ENCODE peak calls at places on chromosomes 16 and 17, in six cellular contexts. One of them, this sample, is unnamed.

GRCh38 chr16:2499890-2500633 is 13.7 kb upstream of the ATP6V0C start:
- DNase-seq in left ventricle myocardium inferior: no peak
- DNase-seq in thoracic aorta: no peak
- DNase-seq in lung: no peak
- DNase-seq in heart left ventricle: no peak
- DNase-seq in body of pancreas: no peak
- DNase-seq in this sample: no peak

GRCh38 chr16:13742929-13743328 is 177.0 kb upstream of the ERCC4 start:
- DNase-seq in left ventricle myocardium inferior: no peak
- DNase-seq in thoracic aorta: no peak
- DNase-seq in lung: no peak
- DNase-seq in heart left ventricle: no peak
- DNase-seq in body of pancreas: no peak
- DNase-seq in this sample: no peak

GRCh38 chr16:11117576-11118211 is 138.3 kb downstream of the SOCS1 start:
- DNase-seq in left ventricle myocardium inferior: no peak
- DNase-seq in thoracic aorta: no peak
- DNase-seq in lung: no peak
- DNase-seq in heart left ventricle: no peak
- DNase-seq in body of pancreas: no peak
- DNase-seq in this sample: no peak

GRCh38 chr17:78472035-78472905 is 93.8 kb downstream of the PGS1 start:
- DNase-seq in left ventricle myocardium inferior: no peak
- DNase-seq in thoracic aorta: no peak
- DNase-seq in lung: no peak
- DNase-seq in heart left ventricle: no peak
- DNase-seq in body of pancreas: no peak
- DNase-seq in this sample: no peak

GRCh38 chr17:82520041-82520910 is 744 bp downstream of the FOXK2 start:
- DNase-seq in left ventricle myocardium inferior: peak
- DNase-seq in thoracic aorta: no peak
- DNase-seq in lung: no peak
- DNase-seq in heart left ventricle: peak
- DNase-seq in body of pancreas: peak
- DNase-seq in this sample: no peak

GRCh38 chr16:9820481-9821246 is 361.6 kb downstream of the GRIN2A start:
- DNase-seq in left ventricle myocardium inferior: no peak
- DNase-seq in thoracic aorta: no peak
- DNase-seq in lung: no peak
- DNase-seq in heart left ventricle: no peak
- DNase-seq in body of pancreas: no peak
- DNase-seq in this sample: no peak

GRCh38 chr17:40415390-40415789 is 2.3 kb downstream of the TOP2A start:
- DNase-seq in left ventricle myocardium inferior: no peak
- DNase-seq in thoracic aorta: no peak
- DNase-seq in lung: no peak
- DNase-seq in heart left ventricle: no peak
- DNase-seq in body of pancreas: no peak
- DNase-seq in this sample: peak

GRCh38 chr17:46264456-46265198 is 30.3 kb upstream of the LRRC37A start:
- DNase-seq in left ventricle myocardium inferior: no peak
- DNase-seq in thoracic aorta: no peak
- DNase-seq in lung: no peak
- DNase-seq in heart left ventricle: no peak
- DNase-seq in body of pancreas: no peak
- DNase-seq in this sample: peak

GRCh38 chr16:82263456-82264159 is 93.6 kb upstream of the MPHOSPH6 start:
- DNase-seq in left ventricle myocardium inferior: peak
- DNase-seq in thoracic aorta: no peak
- DNase-seq in lung: peak
- DNase-seq in heart left ventricle: peak
- DNase-seq in body of pancreas: peak
- DNase-seq in this sample: peak

GRCh38 chr16:69179255-69180010 is 7.5 kb upstream of the SNTB2 start:
- DNase-seq in left ventricle myocardium inferior: peak
- DNase-seq in thoracic aorta: peak
- DNase-seq in lung: peak
- DNase-seq in heart left ventricle: peak
- DNase-seq in body of pancreas: peak
- DNase-seq in this sample: no peak

DNA sequence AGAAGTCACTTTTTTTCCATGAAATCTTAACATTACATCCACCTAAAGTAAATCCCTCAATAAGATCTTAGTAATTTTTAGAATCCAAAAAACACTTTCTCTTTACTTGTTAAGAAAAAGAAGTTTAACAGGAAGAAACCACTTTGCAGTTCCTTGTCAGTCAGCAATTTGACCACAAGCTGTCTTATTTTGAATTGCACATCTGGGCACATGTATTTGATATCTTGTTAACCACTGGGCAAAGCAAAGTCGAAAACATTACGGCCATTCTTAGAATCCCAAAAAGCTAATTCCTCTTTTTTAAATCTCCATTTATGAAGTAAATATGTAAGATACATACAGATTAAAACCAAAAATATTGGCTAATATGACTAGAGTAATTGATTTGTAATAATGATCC is 1.1 kb downstream of the ABCA10 start:
- DNase-seq in left ventricle myocardium inferior: no peak
- DNase-seq in thoracic aorta: no peak
- DNase-seq in lung: no peak
- DNase-seq in heart left ventricle: no peak
- DNase-seq in body of pancreas: no peak
- DNase-seq in this sample: no peak
- H3K27ac ChIP-seq in left ventricle myocardium inferior: peak
- H3K27ac ChIP-seq in thoracic aorta: no peak
- H3K27ac ChIP-seq in lung: no peak
- H3K27ac ChIP-seq in heart left ventricle: peak
- H3K27ac ChIP-seq in body of pancreas: no peak
- H3K27ac ChIP-seq in this sample: no peak

DNA sequence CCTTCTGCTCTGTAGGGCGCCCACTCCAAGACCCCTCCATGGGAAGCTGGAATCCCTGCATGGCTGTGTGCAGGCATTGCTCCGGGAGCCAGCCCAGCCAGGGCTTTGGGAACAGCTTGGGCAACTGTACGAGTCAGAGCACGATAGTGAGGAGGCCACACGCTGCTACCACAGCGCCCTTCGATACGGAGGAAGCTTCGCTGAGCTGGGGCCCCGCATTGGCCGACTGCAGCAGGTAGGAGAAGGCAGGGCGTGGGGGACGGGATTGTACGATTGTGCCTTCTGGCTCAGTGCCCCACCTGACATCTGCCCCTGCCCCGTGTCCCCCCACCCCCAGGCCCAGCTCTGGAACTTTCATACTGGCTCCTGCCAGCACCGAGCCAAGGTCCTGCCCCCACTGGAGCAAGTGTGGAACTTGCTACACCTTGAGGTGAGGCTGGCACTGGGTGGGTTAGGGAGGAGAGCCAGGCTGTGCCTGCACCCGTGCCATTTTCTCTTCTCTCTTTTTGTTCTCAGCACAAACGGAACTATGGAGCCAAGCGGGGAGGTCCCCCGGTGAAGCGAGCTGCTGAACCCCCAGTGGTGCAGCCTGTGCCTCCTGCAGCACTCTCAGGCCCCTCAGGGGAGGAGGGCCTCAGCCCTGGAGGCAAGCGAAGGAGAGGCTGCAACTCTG is 8.7 kb upstream of the TMEM88 start:
- DNase-seq in left ventricle myocardium inferior: no peak
- DNase-seq in thoracic aorta: no peak
- DNase-seq in lung: no peak
- DNase-seq in heart left ventricle: no peak
- DNase-seq in body of pancreas: peak
- DNase-seq in this sample: no peak
- H3K27ac ChIP-seq in left ventricle myocardium inferior: no peak
- H3K27ac ChIP-seq in thoracic aorta: no peak
- H3K27ac ChIP-seq in lung: no peak
- H3K27ac ChIP-seq in heart left ventricle: no peak
- H3K27ac ChIP-seq in body of pancreas: no peak
- H3K27ac ChIP-seq in this sample: no peak

GRCh38 chr17:75551276-75551675 is 25.8 kb downstream of the LLGL2 start:
- DNase-seq in left ventricle myocardium inferior: no peak
- DNase-seq in thoracic aorta: no peak
- DNase-seq in lung: no peak
- DNase-seq in heart left ventricle: no peak
- DNase-seq in body of pancreas: no peak
- DNase-seq in this sample: no peak

GRCh38 chr17:75552425-75552824 is 26.9 kb downstream of the LLGL2 start:
- DNase-seq in left ventricle myocardium inferior: no peak
- DNase-seq in thoracic aorta: no peak
- DNase-seq in lung: no peak
- DNase-seq in heart left ventricle: no peak
- DNase-seq in body of pancreas: no peak
- DNase-seq in this sample: no peak

GRCh38 chr17:75555679-75556153 is 30.2 kb downstream of the LLGL2 start:
- DNase-seq in left ventricle myocardium inferior: no peak
- DNase-seq in thoracic aorta: no peak
- DNase-seq in lung: no peak
- DNase-seq in heart left ventricle: no peak
- DNase-seq in body of pancreas: no peak
- DNase-seq in this sample: no peak

GRCh38 chr17:75552847-75553552 is 27.5 kb downstream of the LLGL2 start:
- DNase-seq in left ventricle myocardium inferior: no peak
- DNase-seq in thoracic aorta: no peak
- DNase-seq in lung: no peak
- DNase-seq in heart left ventricle: no peak
- DNase-seq in body of pancreas: no peak
- DNase-seq in this sample: no peak

GRCh38 chr17:75553553-75554110 is 28.1 kb downstream of the LLGL2 start:
- DNase-seq in left ventricle myocardium inferior: no peak
- DNase-seq in thoracic aorta: no peak
- DNase-seq in lung: no peak
- DNase-seq in heart left ventricle: no peak
- DNase-seq in body of pancreas: no peak
- DNase-seq in this sample: no peak
- H3K27ac ChIP-seq in left ventricle myocardium inferior: no peak
- H3K27ac ChIP-seq in thoracic aorta: no peak
- H3K27ac ChIP-seq in lung: no peak
- H3K27ac ChIP-seq in heart left ventricle: no peak
- H3K27ac ChIP-seq in body of pancreas: no peak
- H3K27ac ChIP-seq in this sample: no peak

DNA sequence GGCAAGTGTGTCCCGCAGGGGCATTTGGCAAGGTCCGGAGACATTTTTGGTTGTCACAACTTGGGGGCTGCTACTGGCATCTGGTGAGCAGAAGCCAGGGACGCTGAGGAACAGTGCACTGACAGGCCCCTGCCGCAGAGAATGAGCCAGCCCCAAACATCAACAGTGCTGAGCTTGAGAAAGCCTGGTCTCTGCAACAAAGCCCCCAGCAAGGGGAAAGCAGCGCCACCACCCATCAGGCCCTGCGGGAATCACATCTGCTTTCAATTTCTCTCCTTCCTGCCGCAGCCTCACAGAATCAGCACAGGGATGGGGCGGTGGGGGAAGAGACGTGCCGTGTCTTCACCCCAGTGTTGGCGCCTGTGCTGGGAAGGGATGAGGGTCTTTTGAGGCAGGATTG is 14.8 kb upstream of the PRPSAP1 start:
- DNase-seq in left ventricle myocardium inferior: no peak
- DNase-seq in thoracic aorta: no peak
- DNase-seq in lung: no peak
- DNase-seq in heart left ventricle: no peak
- DNase-seq in body of pancreas: no peak
- DNase-seq in this sample: peak
- H3K27ac ChIP-seq in left ventricle myocardium inferior: no peak
- H3K27ac ChIP-seq in thoracic aorta: no peak
- H3K27ac ChIP-seq in lung: no peak
- H3K27ac ChIP-seq in heart left ventricle: no peak
- H3K27ac ChIP-seq in body of pancreas: no peak
- H3K27ac ChIP-seq in this sample: peak

GRCh38 chr17:81246343-81246670 is 7.2 kb downstream of the NDUFAF8 start:
- DNase-seq in left ventricle myocardium inferior: no peak
- DNase-seq in thoracic aorta: no peak
- DNase-seq in lung: no peak
- DNase-seq in heart left ventricle: no peak
- DNase-seq in body of pancreas: no peak
- DNase-seq in this sample: no peak

GRCh38 chr17:81246679-81247338 is 7.7 kb downstream of the NDUFAF8 start:
- DNase-seq in left ventricle myocardium inferior: no peak
- DNase-seq in thoracic aorta: no peak
- DNase-seq in lung: no peak
- DNase-seq in heart left ventricle: no peak
- DNase-seq in body of pancreas: no peak
- DNase-seq in this sample: no peak

GRCh38 chr17:81245665-81246342 is 6.7 kb downstream of the NDUFAF8 start:
- DNase-seq in left ventricle myocardium inferior: no peak
- DNase-seq in thoracic aorta: no peak
- DNase-seq in lung: no peak
- DNase-seq in heart left ventricle: no peak
- DNase-seq in body of pancreas: no peak
- DNase-seq in this sample: no peak

GRCh38 chr17:81244358-81245023 is 5.4 kb downstream of the NDUFAF8 start:
- DNase-seq in left ventricle myocardium inferior: no peak
- DNase-seq in thoracic aorta: no peak
- DNase-seq in lung: no peak
- DNase-seq in heart left ventricle: no peak
- DNase-seq in body of pancreas: no peak
- DNase-seq in this sample: no peak

DNA sequence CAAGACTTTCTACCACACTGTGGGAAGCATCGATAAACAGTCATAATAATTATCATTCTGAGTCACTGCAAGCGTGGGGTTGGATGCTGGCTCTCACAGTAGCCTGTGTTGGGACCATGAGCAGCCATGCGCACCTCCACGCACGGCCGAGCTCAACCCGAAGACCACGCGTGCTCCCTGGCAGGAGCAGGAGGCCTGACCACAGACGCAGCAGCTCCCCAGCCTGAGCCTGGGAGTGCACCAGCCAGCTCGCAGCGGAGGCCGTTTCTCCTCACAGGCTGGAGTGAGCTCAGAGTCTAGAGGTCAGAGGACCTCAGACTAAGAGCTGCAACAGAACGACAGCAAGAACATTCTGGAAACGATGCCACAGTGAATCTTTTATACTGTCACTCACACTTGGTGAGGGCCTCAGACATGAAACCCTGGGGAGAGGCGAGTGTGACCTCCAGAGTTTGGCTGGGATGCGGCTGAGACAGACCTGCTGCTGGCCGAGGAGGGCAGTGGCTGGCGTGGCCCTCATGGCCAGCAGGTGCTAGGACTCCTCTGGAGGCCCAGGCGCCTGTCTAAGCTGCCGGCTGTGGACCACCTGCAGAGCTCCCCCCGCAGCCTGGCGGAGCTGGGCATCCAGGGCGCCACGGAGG is 6.0 kb downstream of the NDUFAF8 start:
- DNase-seq in left ventricle myocardium inferior: no peak
- DNase-seq in thoracic aorta: no peak
- DNase-seq in lung: no peak
- DNase-seq in heart left ventricle: no peak
- DNase-seq in body of pancreas: no peak
- DNase-seq in this sample: peak
- H3K27ac ChIP-seq in left ventricle myocardium inferior: no peak
- H3K27ac ChIP-seq in thoracic aorta: no peak
- H3K27ac ChIP-seq in lung: no peak
- H3K27ac ChIP-seq in heart left ventricle: no peak
- H3K27ac ChIP-seq in body of pancreas: no peak
- H3K27ac ChIP-seq in this sample: no peak